ENCODE peak calls at places on chromosomes 3 and 15, in seven cellular contexts. M is head of caudate nucleus; A is RPMI8226; G is activated CD8-positive, alpha-beta memory T cell treated with anti-CD3 and anti-CD28 coated beads for 48 hours; Q is heart left ventricle; X is AG08395; H is activated T-cell treated with anti-CD3 and anti-CD28 coated beads for 1 hour. E is an unnamed sample.

GRCh38 chr15:80778964-80779657 is at the start of gene CEMIP:
- DNase-seq in Q (peak), G (peak), A (peak), H (peak), M (peak), X (peak), E (peak)

GRCh38 chr3:52001443-52001974 is 5.8 kb upstream of the RPL29 start:
- DNase-seq in A (peak), H (peak), G (peak), Q (peak), M (peak), X (peak), E (peak)

GRCh38 chr15:36415643-36416042 is 163.8 kb upstream of the CDIN1 start:
- DNase-seq in X (peak), H (no peak), A (no peak), Q (no peak), M (no peak), G (no peak), E (no peak)

GRCh38 chr3:150158974-150159625 is 188.4 kb upstream of the PFN2 start:
- DNase-seq in M (no peak), A (no peak), X (peak), G (no peak), Q (no peak), H (no peak), E (no peak)

GRCh38 chr3:139427283-139428060 is 38.0 kb upstream of the COPB2 start:
- DNase-seq in A (peak), X (peak), H (no peak), M (no peak), G (no peak), Q (no peak), E (peak)

GRCh38 chr15:78561490-78561889 is 3.8 kb upstream of the CHRNA5 start:
- DNase-seq in A (no peak), X (no peak), Q (no peak), H (no peak), M (no peak), G (no peak), E (no peak)

GRCh38 chr15:78943692-78944091 is 1.2 kb downstream of the CTSH start:
- DNase-seq in Q (no peak), M (no peak), X (no peak), G (no peak), A (no peak), H (no peak), E (no peak)

GRCh38 chr3:56799251-56799882 is 2.4 kb downstream of the ARHGEF3 start:
- DNase-seq in G (no peak), Q (no peak), A (peak), M (no peak), H (no peak), X (peak), E (peak)

GRCh38 chr15:58293622-58294550 is 137.9 kb upstream of the LIPC start:
- DNase-seq in Q (no peak), M (no peak), X (no peak), G (no peak), H (no peak), A (peak), E (no peak)

GRCh38 chr15:70111203-70112017 is 13.7 kb upstream of the TLE3 start:
- DNase-seq in G (no peak), X (peak), M (peak), Q (peak), H (no peak), A (peak), E (peak)

GRCh38 chr3:194098036-194098871 is 37.7 kb upstream of the HES1 start:
- DNase-seq in Q (no peak), M (no peak), H (no peak), G (no peak), A (peak), X (no peak), E (no peak)

GRCh38 chr3:133943639-133944131 is 48.0 kb upstream of the RAB6B start:
- DNase-seq in M (no peak), Q (no peak), A (peak), X (peak), H (no peak), G (no peak), E (no peak)

E was measured in SHP77.